ENCODE peak calls at places on chromosomes 3 and 15, in nine cellular contexts. S is SW 1271, O is EH, D is HS-27A, B is heart right ventricle, Z is bronchial epithelial cell, J is astrocyte of the spinal cord, L is NCI-H82, H is cardiac fibroblast. I is an unnamed sample.

GRCh38 chr15:66716668-66717025 is 14.6 kb downstream of the SMAD6 start:
- DNase-seq in S (no peak), O (no peak), D (no peak), B (no peak), Z (no peak), J (no peak), L (no peak), H (no peak), I (no peak)

GRCh38 chr3:189001559-189001958 is 170.2 kb upstream of the TPRG1 start:
- DNase-seq in S (peak), O (peak), D (peak), B (no peak), Z (peak), J (peak), L (no peak), H (peak), I (no peak)

GRCh38 chr3:182092662-182093262 is 381.0 kb downstream of the SOX2 start:
- DNase-seq in S (no peak), O (no peak), D (no peak), B (no peak), Z (no peak), J (no peak), L (no peak), H (no peak), I (no peak)

GRCh38 chr3:126558336-126559071 is at the start of gene C3orf22:
- DNase-seq in S (no peak), O (no peak), D (no peak), B (no peak), Z (no peak), J (no peak), L (no peak), H (no peak), I (no peak)

GRCh38 chr3:110314512-110315114 is 757.0 kb upstream of the NECTIN3 start:
- DNase-seq in S (peak), O (peak), D (peak), B (peak), Z (peak), J (peak), L (peak), H (peak), I (peak)

GRCh38 chr3:24199775-24200247 is 254.7 kb downstream of the NR1D2 start:
- DNase-seq in S (no peak), O (peak), D (no peak), B (no peak), Z (no peak), J (peak), L (peak), H (no peak), I (no peak)

GRCh38 chr3:13009132-13009945 is 63.9 kb downstream of the IQSEC1 start:
- DNase-seq in S (no peak), O (no peak), D (no peak), B (peak), Z (no peak), J (no peak), L (no peak), H (no peak), I (no peak)

GRCh38 chr3:69086133-69086722 is 1.5 kb downstream of the ARL6IP5 start:
- DNase-seq in S (peak), O (peak), D (peak), B (peak), Z (peak), J (peak), L (peak), H (peak), I (peak)

GRCh38 chr3:13235079-13235478 is 161.8 kb upstream of the IQSEC1 start:
- DNase-seq in S (no peak), O (no peak), D (no peak), B (no peak), Z (no peak), J (no peak), L (no peak), H (no peak), I (no peak)

GRCh38 chr15:77821188-77821958 is 188.7 kb upstream of the LINGO1 start:
- DNase-seq in S (no peak), O (peak), D (peak), B (peak), Z (peak), J (peak), L (peak), H (peak), I (no peak)

GRCh38 chr3:182905623-182906022 is 74.7 kb downstream of the DCUN1D1 start:
- DNase-seq in S (no peak), O (no peak), D (no peak), B (no peak), Z (no peak), J (no peak), L (no peak), H (no peak), I (no peak)

GRCh38 chr15:101123222-101123910 is 128.5 kb downstream of the CHSY1 start:
- DNase-seq in S (no peak), O (peak), D (no peak), B (no peak), Z (no peak), J (peak), L (no peak), H (peak), I (no peak)

GRCh38 chr3:195196266-195196665 is 74.7 kb downstream of the XXYLT1 start:
- DNase-seq in S (no peak), O (peak), D (no peak), B (no peak), Z (peak), J (peak), L (no peak), H (peak), I (no peak)

GRCh38 chr3:21795152-21795837 is 44.3 kb upstream of the ZNF385D start:
- DNase-seq in S (no peak), O (no peak), D (no peak), B (peak), Z (no peak), J (no peak), L (peak), H (no peak), I (no peak)

GRCh38 chr3:127012091-127012490 is 29.2 kb downstream of the PLXNA1 start:
- DNase-seq in S (no peak), O (peak), D (no peak), B (no peak), Z (no peak), J (no peak), L (no peak), H (peak), I (no peak)

GRCh38 chr3:154887869-154888268 is 192.2 kb upstream of the MME start:
- DNase-seq in S (no peak), O (no peak), D (no peak), B (no peak), Z (no peak), J (no peak), L (no peak), H (no peak), I (no peak)

GRCh38 chr3:168828536-168828935 is 732.8 kb upstream of the GOLIM4 start:
- DNase-seq in S (no peak), O (no peak), D (no peak), B (no peak), Z (peak), J (no peak), L (no peak), H (no peak), I (no peak)

GRCh38 chr3:48926425-48927392 is 8.1 kb downstream of the ARIH2 start:
- DNase-seq in S (no peak), O (peak), D (no peak), B (no peak), Z (peak), J (no peak), L (no peak), H (peak), I (peak)

GRCh38 chr3:66076861-66077495 is 38.3 kb upstream of the MAGI1 start:
- DNase-seq in S (no peak), O (peak), D (no peak), B (no peak), Z (no peak), J (no peak), L (no peak), H (peak), I (no peak)

GRCh38 chr3:45659661-45660566 is 29.3 kb upstream of the SACM1L start:
- DNase-seq in S (no peak), O (peak), D (peak), B (peak), Z (peak), J (peak), L (peak), H (peak), I (peak)

GRCh38 chr3:60829058-60829457 is 422.2 kb downstream of the FHIT start:
- DNase-seq in S (no peak), O (no peak), D (no peak), B (no peak), Z (no peak), J (no peak), L (no peak), H (no peak), I (no peak)

GRCh38 chr3:127908202-127908601 is 6.8 kb upstream of the KBTBD12 start:
- DNase-seq in S (no peak), O (no peak), D (no peak), B (no peak), Z (no peak), J (no peak), L (peak), H (no peak), I (no peak)

GRCh38 chr15:64285150-64285549 is 70.8 kb downstream of the CSNK1G1 start:
- DNase-seq in S (no peak), O (no peak), D (no peak), B (no peak), Z (no peak), J (no peak), L (no peak), H (no peak), I (no peak)

GRCh38 chr15:42079401-42079908 is 14.9 kb downstream of the PLA2G4D start:
- DNase-seq in S (no peak), O (no peak), D (no peak), B (no peak), Z (no peak), J (no peak), L (no peak), H (no peak), I (no peak)

GRCh38 chr3:103786296-103786695 is 1351.5 kb downstream of the ZPLD1 start:
- DNase-seq in S (no peak), O (no peak), D (no peak), B (no peak), Z (peak), J (no peak), L (no peak), H (no peak), I (no peak)

GRCh38 chr3:102195198-102195948 is 239.4 kb upstream of the ZPLD1 start:
- DNase-seq in S (no peak), O (peak), D (no peak), B (no peak), Z (peak), J (no peak), L (no peak), H (no peak), I (no peak)

GRCh38 chr3:120203016-120203415 is 82.0 kb downstream of the GPR156 start:
- DNase-seq in S (no peak), O (peak), D (no peak), B (peak), Z (peak), J (peak), L (peak), H (peak), I (no peak)

GRCh38 chr3:104878395-104878794 is 488.3 kb upstream of the ALCAM start:
- DNase-seq in S (no peak), O (peak), D (no peak), B (no peak), Z (peak), J (peak), L (no peak), H (peak), I (no peak)

GRCh38 chr3:3594986-3595385 is 204.2 kb upstream of the LRRN1 start:
- DNase-seq in S (no peak), O (no peak), D (no peak), B (no peak), Z (peak), J (no peak), L (no peak), H (no peak), I (no peak)

GRCh38 chr15:48494646-48495045 is 150.9 kb downstream of the FBN1 start:
- DNase-seq in S (no peak), O (peak), D (no peak), B (no peak), Z (no peak), J (peak), L (no peak), H (peak), I (no peak)

GRCh38 chr3:63351159-63352007 is 73.3 kb downstream of the SYNPR start:
- DNase-seq in S (no peak), O (peak), D (no peak), B (no peak), Z (peak), J (peak), L (peak), H (peak), I (no peak)